ENCODE peak calls at places on chromosomes 6 and 20, in nine cellular contexts. One of them, this sample, is unnamed. For H3K4me1 and H3K27me3, the result is how much of the 10 kb centered on the place peaks cover.

GRCh38 chr6:135537782-135538301 is 40.3 kb upstream of the AHI1 start:
- DNase-seq in right cardiac atrium: no peak
- DNase-seq in psoas muscle: no peak
- DNase-seq in Peyer's patch: no peak
- DNase-seq in effector memory CD4-positive, alpha-beta T cell: no peak
- DNase-seq in colonic mucosa: no peak
- DNase-seq in prostate gland: no peak
- DNase-seq in naive thymus-derived CD4-positive, alpha-beta T cell: no peak
- DNase-seq in endodermal cell: peak
- DNase-seq in this sample: no peak

GRCh38 chr6:124854338-124854922 is 107.8 kb upstream of the RNF217 start:
- DNase-seq in effector memory CD4-positive, alpha-beta T cell: no peak
- DNase-seq in psoas muscle: no peak
- DNase-seq in endodermal cell: no peak
- DNase-seq in colonic mucosa: no peak
- DNase-seq in naive thymus-derived CD4-positive, alpha-beta T cell: no peak
- DNase-seq in prostate gland: no peak
- DNase-seq in right cardiac atrium: no peak
- DNase-seq in Peyer's patch: no peak
- DNase-seq in this sample: no peak

GRCh38 chr20:5088688-5089087 is 31.1 kb downstream of the PCNA start:
- DNase-seq in prostate gland: no peak
- DNase-seq in endodermal cell: no peak
- DNase-seq in naive thymus-derived CD4-positive, alpha-beta T cell: no peak
- DNase-seq in right cardiac atrium: no peak
- DNase-seq in Peyer's patch: no peak
- DNase-seq in psoas muscle: no peak
- DNase-seq in effector memory CD4-positive, alpha-beta T cell: no peak
- DNase-seq in colonic mucosa: no peak
- DNase-seq in this sample: no peak

GRCh38 chr6:13117561-13117960 is 210.8 kb downstream of the TBC1D7 start:
- DNase-seq in prostate gland: no peak
- DNase-seq in right cardiac atrium: no peak
- DNase-seq in naive thymus-derived CD4-positive, alpha-beta T cell: no peak
- DNase-seq in Peyer's patch: no peak
- DNase-seq in psoas muscle: no peak
- DNase-seq in colonic mucosa: no peak
- DNase-seq in effector memory CD4-positive, alpha-beta T cell: no peak
- DNase-seq in endodermal cell: no peak
- DNase-seq in this sample: no peak

GRCh38 chr6:37272834-37273566 is 15.1 kb upstream of the TMEM217 start:
- DNase-seq in endodermal cell: no peak
- DNase-seq in psoas muscle: no peak
- DNase-seq in colonic mucosa: no peak
- DNase-seq in prostate gland: no peak
- DNase-seq in right cardiac atrium: no peak
- DNase-seq in effector memory CD4-positive, alpha-beta T cell: no peak
- DNase-seq in Peyer's patch: no peak
- DNase-seq in naive thymus-derived CD4-positive, alpha-beta T cell: no peak
- DNase-seq in this sample: no peak

GRCh38 chr6:111631930-111632460 is 26.3 kb upstream of the TRAF3IP2 start:
- DNase-seq in effector memory CD4-positive, alpha-beta T cell: no peak
- DNase-seq in colonic mucosa: peak
- DNase-seq in right cardiac atrium: no peak
- DNase-seq in psoas muscle: no peak
- DNase-seq in prostate gland: no peak
- DNase-seq in endodermal cell: peak
- DNase-seq in Peyer's patch: no peak
- DNase-seq in naive thymus-derived CD4-positive, alpha-beta T cell: no peak
- DNase-seq in this sample: no peak

GRCh38 chr6:9496837-9497236 is 918.0 kb downstream of the TFAP2A start:
- DNase-seq in endodermal cell: no peak
- DNase-seq in effector memory CD4-positive, alpha-beta T cell: no peak
- DNase-seq in right cardiac atrium: no peak
- DNase-seq in psoas muscle: no peak
- DNase-seq in colonic mucosa: no peak
- DNase-seq in naive thymus-derived CD4-positive, alpha-beta T cell: no peak
- DNase-seq in prostate gland: no peak
- DNase-seq in Peyer's patch: no peak
- DNase-seq in this sample: no peak

GRCh38 chr6:158262082-158262481 is 50.2 kb upstream of the TULP4 start:
- DNase-seq in right cardiac atrium: no peak
- DNase-seq in colonic mucosa: no peak
- DNase-seq in prostate gland: no peak
- DNase-seq in naive thymus-derived CD4-positive, alpha-beta T cell: no peak
- DNase-seq in endodermal cell: no peak
- DNase-seq in psoas muscle: no peak
- DNase-seq in Peyer's patch: no peak
- DNase-seq in effector memory CD4-positive, alpha-beta T cell: no peak
- DNase-seq in this sample: no peak

GRCh38 chr6:126076992-126077664 is 90.8 kb downstream of the TRMT11 start:
- DNase-seq in prostate gland: no peak
- DNase-seq in psoas muscle: no peak
- DNase-seq in endodermal cell: no peak
- DNase-seq in Peyer's patch: no peak
- DNase-seq in naive thymus-derived CD4-positive, alpha-beta T cell: no peak
- DNase-seq in right cardiac atrium: no peak
- DNase-seq in effector memory CD4-positive, alpha-beta T cell: no peak
- DNase-seq in colonic mucosa: no peak
- DNase-seq in this sample: peak

GRCh38 chr20:31868853-31869672 is 1.3 kb downstream of the DUSP15 start:
- DNase-seq in colonic mucosa: no peak
- DNase-seq in naive thymus-derived CD4-positive, alpha-beta T cell: no peak
- DNase-seq in psoas muscle: no peak
- DNase-seq in endodermal cell: no peak
- DNase-seq in right cardiac atrium: no peak
- DNase-seq in prostate gland: no peak
- DNase-seq in effector memory CD4-positive, alpha-beta T cell: no peak
- DNase-seq in Peyer's patch: no peak
- DNase-seq in this sample: no peak

GRCh38 chr20:40757087-40757486 is 68.1 kb upstream of the MAFB start:
- DNase-seq in psoas muscle: no peak
- DNase-seq in effector memory CD4-positive, alpha-beta T cell: no peak
- DNase-seq in Peyer's patch: no peak
- DNase-seq in right cardiac atrium: no peak
- DNase-seq in naive thymus-derived CD4-positive, alpha-beta T cell: peak
- DNase-seq in colonic mucosa: no peak
- DNase-seq in prostate gland: no peak
- DNase-seq in endodermal cell: no peak
- DNase-seq in this sample: no peak

GRCh38 chr6:7216941-7217621 is 95.9 kb downstream of the SSR1 start:
- DNase-seq in effector memory CD4-positive, alpha-beta T cell: no peak
- DNase-seq in psoas muscle: peak
- DNase-seq in prostate gland: no peak
- DNase-seq in naive thymus-derived CD4-positive, alpha-beta T cell: no peak
- DNase-seq in right cardiac atrium: no peak
- DNase-seq in endodermal cell: peak
- DNase-seq in colonic mucosa: no peak
- DNase-seq in Peyer's patch: no peak
- DNase-seq in this sample: no peak

GRCh38 chr6:70110128-70111022 is 192.5 kb downstream of the COL9A1 start:
- DNase-seq in naive thymus-derived CD4-positive, alpha-beta T cell: no peak
- DNase-seq in effector memory CD4-positive, alpha-beta T cell: no peak
- DNase-seq in endodermal cell: no peak
- DNase-seq in Peyer's patch: no peak
- DNase-seq in colonic mucosa: no peak
- DNase-seq in prostate gland: no peak
- DNase-seq in psoas muscle: no peak
- DNase-seq in right cardiac atrium: no peak
- DNase-seq in this sample: no peak

GRCh38 chr20:50392138-50392866 is 117.9 kb upstream of the PTPN1 start:
- DNase-seq in colonic mucosa: no peak
- DNase-seq in effector memory CD4-positive, alpha-beta T cell: no peak
- DNase-seq in Peyer's patch: no peak
- DNase-seq in endodermal cell: no peak
- DNase-seq in prostate gland: no peak
- DNase-seq in psoas muscle: no peak
- DNase-seq in right cardiac atrium: no peak
- DNase-seq in naive thymus-derived CD4-positive, alpha-beta T cell: no peak
- DNase-seq in this sample: no peak

GRCh38 chr6:1516742-1517520 is 92.8 kb upstream of the FOXC1 start:
- DNase-seq in psoas muscle: no peak
- DNase-seq in naive thymus-derived CD4-positive, alpha-beta T cell: no peak
- DNase-seq in prostate gland: no peak
- DNase-seq in right cardiac atrium: no peak
- DNase-seq in Peyer's patch: no peak
- DNase-seq in colonic mucosa: no peak
- DNase-seq in endodermal cell: no peak
- DNase-seq in effector memory CD4-positive, alpha-beta T cell: no peak
- DNase-seq in this sample: no peak

DNA sequence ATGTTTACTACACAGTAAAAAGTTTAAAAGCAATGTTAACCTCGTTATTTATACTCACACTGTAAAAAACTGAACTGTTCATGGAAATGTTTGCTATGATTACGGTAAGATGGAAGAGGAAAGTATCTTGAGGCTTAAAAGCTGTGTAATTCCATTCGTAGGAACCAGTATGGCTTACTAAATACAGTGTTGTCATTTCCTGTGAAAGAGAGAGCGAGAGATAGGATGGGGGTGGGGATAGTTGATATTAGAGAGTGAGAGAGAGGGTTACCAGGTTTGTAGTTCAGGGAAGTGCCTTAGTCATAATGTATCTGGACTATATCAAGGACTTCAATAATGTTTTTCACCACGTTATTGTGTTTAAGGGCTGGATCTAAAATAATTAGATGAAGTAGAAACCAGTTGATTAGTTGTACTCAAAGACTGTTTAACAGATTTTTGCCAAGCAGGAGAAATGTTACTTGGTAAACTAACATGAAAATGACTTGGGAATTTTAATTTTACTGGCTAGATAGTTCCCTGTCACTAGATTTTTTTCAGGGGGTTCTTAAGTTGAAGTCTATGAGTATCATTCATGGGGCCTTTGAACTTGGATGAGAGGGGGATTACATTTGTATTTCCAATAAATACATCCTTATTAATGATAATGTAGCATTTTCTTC is 30.4 kb downstream of the AFDN start:
- DNase-seq in prostate gland: no peak
- DNase-seq in colonic mucosa: no peak
- DNase-seq in naive thymus-derived CD4-positive, alpha-beta T cell: no peak
- DNase-seq in Peyer's patch: no peak
- DNase-seq in psoas muscle: no peak
- DNase-seq in endodermal cell: no peak
- DNase-seq in effector memory CD4-positive, alpha-beta T cell: no peak
- DNase-seq in right cardiac atrium: no peak
- DNase-seq in this sample: no peak
- H3K4me1 ChIP-seq in prostate gland: under half
- H3K4me1 ChIP-seq in colonic mucosa: under half
- H3K4me1 ChIP-seq in naive thymus-derived CD4-positive, alpha-beta T cell: under half
- H3K4me1 ChIP-seq in Peyer's patch: under half
- H3K4me1 ChIP-seq in psoas muscle: under half
- H3K4me1 ChIP-seq in endodermal cell: under half
- H3K4me1 ChIP-seq in effector memory CD4-positive, alpha-beta T cell: under half
- H3K4me1 ChIP-seq in right cardiac atrium: under half
- H3K4me1 ChIP-seq in this sample: under half

DNA sequence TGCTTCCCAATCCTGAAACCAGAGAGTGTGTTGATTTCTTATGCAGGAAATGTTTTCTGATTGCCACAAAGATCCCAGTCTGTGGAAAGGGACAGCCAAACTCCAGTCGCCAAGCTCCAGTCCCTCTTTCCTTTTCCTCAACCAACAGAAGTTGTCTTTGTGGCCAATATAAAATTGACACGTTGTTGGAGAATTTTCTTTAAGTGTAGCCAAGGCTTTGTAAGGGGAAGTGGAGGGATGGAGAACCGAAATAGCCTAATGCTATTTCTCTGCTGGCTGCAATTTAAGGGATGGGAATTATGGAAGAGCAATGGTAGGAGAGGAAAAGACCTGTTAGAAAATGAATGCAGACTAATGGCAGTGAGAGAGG is 5.4 kb downstream of the ADGRB3 start:
- DNase-seq in psoas muscle: no peak
- DNase-seq in Peyer's patch: no peak
- DNase-seq in endodermal cell: no peak
- DNase-seq in naive thymus-derived CD4-positive, alpha-beta T cell: no peak
- DNase-seq in colonic mucosa: no peak
- DNase-seq in right cardiac atrium: no peak
- DNase-seq in effector memory CD4-positive, alpha-beta T cell: no peak
- DNase-seq in prostate gland: no peak
- DNase-seq in this sample: no peak
- H3K27me3 ChIP-seq in psoas muscle: under half
- H3K27me3 ChIP-seq in Peyer's patch: under half
- H3K27me3 ChIP-seq in endodermal cell: under half
- H3K27me3 ChIP-seq in naive thymus-derived CD4-positive, alpha-beta T cell: under half
- H3K27me3 ChIP-seq in colonic mucosa: under half
- H3K27me3 ChIP-seq in right cardiac atrium: under half
- H3K27me3 ChIP-seq in effector memory CD4-positive, alpha-beta T cell: under half
- H3K27me3 ChIP-seq in prostate gland: under half
- H3K27me3 ChIP-seq in this sample: under half

GRCh38 chr6:42028234-42029061 is 21.9 kb upstream of the TAF8 start:
- DNase-seq in naive thymus-derived CD4-positive, alpha-beta T cell: no peak
- DNase-seq in prostate gland: no peak
- DNase-seq in effector memory CD4-positive, alpha-beta T cell: no peak
- DNase-seq in right cardiac atrium: peak
- DNase-seq in endodermal cell: peak
- DNase-seq in psoas muscle: no peak
- DNase-seq in Peyer's patch: no peak
- DNase-seq in colonic mucosa: no peak
- DNase-seq in this sample: no peak

GRCh38 chr6:42029062-42029685 is 21.1 kb upstream of the TAF8 start:
- DNase-seq in colonic mucosa: no peak
- DNase-seq in effector memory CD4-positive, alpha-beta T cell: no peak
- DNase-seq in prostate gland: no peak
- DNase-seq in right cardiac atrium: no peak
- DNase-seq in endodermal cell: no peak
- DNase-seq in psoas muscle: no peak
- DNase-seq in naive thymus-derived CD4-positive, alpha-beta T cell: no peak
- DNase-seq in Peyer's patch: no peak
- DNase-seq in this sample: peak

GRCh38 chr6:42029881-42030280 is 20.4 kb upstream of the TAF8 start:
- DNase-seq in prostate gland: no peak
- DNase-seq in endodermal cell: no peak
- DNase-seq in colonic mucosa: no peak
- DNase-seq in naive thymus-derived CD4-positive, alpha-beta T cell: no peak
- DNase-seq in Peyer's patch: no peak
- DNase-seq in effector memory CD4-positive, alpha-beta T cell: no peak
- DNase-seq in right cardiac atrium: no peak
- DNase-seq in psoas muscle: no peak
- DNase-seq in this sample: peak

GRCh38 chr6:42030585-42031506 is 19.5 kb upstream of the TAF8 start:
- DNase-seq in prostate gland: no peak
- DNase-seq in endodermal cell: peak
- DNase-seq in colonic mucosa: no peak
- DNase-seq in right cardiac atrium: no peak
- DNase-seq in effector memory CD4-positive, alpha-beta T cell: peak
- DNase-seq in naive thymus-derived CD4-positive, alpha-beta T cell: no peak
- DNase-seq in psoas muscle: peak
- DNase-seq in Peyer's patch: no peak
- DNase-seq in this sample: peak

GRCh38 chr6:42032366-42032765 is 18.0 kb upstream of the TAF8 start:
- DNase-seq in naive thymus-derived CD4-positive, alpha-beta T cell: no peak
- DNase-seq in endodermal cell: no peak
- DNase-seq in Peyer's patch: no peak
- DNase-seq in colonic mucosa: no peak
- DNase-seq in effector memory CD4-positive, alpha-beta T cell: no peak
- DNase-seq in psoas muscle: no peak
- DNase-seq in right cardiac atrium: no peak
- DNase-seq in prostate gland: no peak
- DNase-seq in this sample: no peak
- H3K4me1 ChIP-seq in naive thymus-derived CD4-positive, alpha-beta T cell: half or more
- H3K4me1 ChIP-seq in endodermal cell: under half
- H3K4me1 ChIP-seq in Peyer's patch: under half
- H3K4me1 ChIP-seq in colonic mucosa: under half
- H3K4me1 ChIP-seq in effector memory CD4-positive, alpha-beta T cell: half or more
- H3K4me1 ChIP-seq in psoas muscle: under half
- H3K4me1 ChIP-seq in right cardiac atrium: under half
- H3K4me1 ChIP-seq in prostate gland: under half
- H3K4me1 ChIP-seq in this sample: under half

GRCh38 chr20:62229667-62230066 is 8.7 kb upstream of the OSBPL2 start:
- DNase-seq in colonic mucosa: no peak
- DNase-seq in Peyer's patch: no peak
- DNase-seq in endodermal cell: no peak
- DNase-seq in right cardiac atrium: no peak
- DNase-seq in psoas muscle: no peak
- DNase-seq in naive thymus-derived CD4-positive, alpha-beta T cell: no peak
- DNase-seq in prostate gland: no peak
- DNase-seq in effector memory CD4-positive, alpha-beta T cell: no peak
- DNase-seq in this sample: no peak
- H3K27me3 ChIP-seq in colonic mucosa: under half
- H3K27me3 ChIP-seq in Peyer's patch: under half
- H3K27me3 ChIP-seq in endodermal cell: under half
- H3K27me3 ChIP-seq in right cardiac atrium: under half
- H3K27me3 ChIP-seq in psoas muscle: under half
- H3K27me3 ChIP-seq in naive thymus-derived CD4-positive, alpha-beta T cell: under half
- H3K27me3 ChIP-seq in prostate gland: under half
- H3K27me3 ChIP-seq in effector memory CD4-positive, alpha-beta T cell: under half
- H3K27me3 ChIP-seq in this sample: under half

This sample was measured in tibial artery.